ENCODE peak calls at places on chromosomes 7 and 10, in six cellular contexts. U, J, T, L, G and R are unnamed samples.

GRCh38 chr7:70299447-70299807 is 701.2 kb downstream of the AUTS2 start:
- DNase-seq in U (no peak), J (peak; percentile 9), T (no peak), L (no peak), G (no peak), R (no peak)

GRCh38 chr10:561721-562120 is 127.7 kb downstream of the DIP2C start:
- DNase-seq in U (no peak), J (no peak), T (no peak), L (no peak), G (no peak), R (no peak)

GRCh38 chr7:6026011-6026819 is 5.0 kb upstream of the ANKRD61 start:
- DNase-seq in U (peak; percentile 20), J (peak; percentile 62), T (no peak), L (no peak), G (peak; percentile 50), R (peak; percentile 61)

GRCh38 chr7:2301510-2301860 is 12.8 kb downstream of the SNX8 start:
- DNase-seq in U (no peak), J (peak; percentile 23), T (no peak), L (no peak), G (no peak), R (no peak)

GRCh38 chr10:110775022-110775379 is 96.7 kb upstream of the PDCD4 start:
- DNase-seq in U (no peak), J (no peak), T (no peak), L (no peak), G (no peak), R (no peak)

GRCh38 chr10:16891375-16892313 is 74.4 kb upstream of the RSU1 start:
- DNase-seq in U (peak; percentile 80), J (peak; percentile 84), T (no peak), L (no peak), G (no peak), R (no peak)

GRCh38 chr10:86362566-86363183 is 3.9 kb downstream of the GRID1 start:
- DNase-seq in U (no peak), J (no peak), T (no peak), L (no peak), G (no peak), R (no peak)

GRCh38 chr10:132347211-132347930 is 15.4 kb downstream of the LRRC27 start:
- DNase-seq in U (no peak), J (no peak), T (no peak), L (no peak), G (no peak), R (no peak)

GRCh38 chr10:30345611-30346010 is 3.5 kb downstream of the MTPAP start:
- DNase-seq in U (no peak), J (no peak), T (no peak), L (no peak), G (no peak), R (no peak)

GRCh38 chr10:11294831-11295230 is 277.2 kb downstream of the CELF2 start:
- DNase-seq in U (peak; percentile 11), J (no peak), T (no peak), L (no peak), G (no peak), R (no peak)

GRCh38 chr10:25694976-25695375 is 239.1 kb upstream of the MYO3A start:
- DNase-seq in U (no peak), J (no peak), T (no peak), L (no peak), G (no peak), R (no peak)

GRCh38 chr7:40015790-40016296 is 65.8 kb downstream of the CDK13 start:
- DNase-seq in U (no peak), J (peak; percentile 39), T (no peak), L (no peak), G (no peak), R (peak; percentile 6)

GRCh38 chr7:155487509-155488482 is 29.9 kb downstream of the EN2 start:
- DNase-seq in U (no peak), J (no peak), T (no peak), L (no peak), G (no peak), R (no peak)

GRCh38 chr7:18354108-18354507 is 141.4 kb upstream of the HDAC9 start:
- DNase-seq in U (no peak), J (no peak), T (no peak), L (no peak), G (no peak), R (no peak)

GRCh38 chr10:50470798-50471582 is 152.8 kb downstream of the SGMS1 start:
- DNase-seq in U (no peak), J (peak; percentile 68), T (no peak), L (no peak), G (no peak), R (no peak)

GRCh38 chr10:124628676-124629021 is 115.5 kb downstream of the FAM53B start:
- DNase-seq in U (no peak), J (no peak), T (no peak), L (no peak), G (no peak), R (no peak)

GRCh38 chr10:95181731-95182130 is 12.3 kb upstream of the ACSM6 start:
- DNase-seq in U (peak; percentile 85), J (peak; percentile 14), T (no peak), L (no peak), G (no peak), R (no peak)

GRCh38 chr7:65397730-65398142 is 24.1 kb downstream of the ZNF92 start:
- DNase-seq in U (no peak), J (peak; percentile 60), T (no peak), L (no peak), G (no peak), R (no peak)

GRCh38 chr10:86960863-86961434 is 2.5 kb downstream of the SNCG start:
- DNase-seq in U (no peak), J (no peak), T (no peak), L (no peak), G (no peak), R (no peak)

GRCh38 chr10:126016156-126016805 is 119.9 kb downstream of the FANK1 start:
- DNase-seq in U (no peak), J (no peak), T (no peak), L (no peak), G (no peak), R (no peak)

GRCh38 chr10:22247636-22248035 is 29.8 kb upstream of the EBLN1 start:
- DNase-seq in U (no peak), J (no peak), T (no peak), L (no peak), G (no peak), R (no peak)

GRCh38 chr7:977326-978048 is 2.1 kb upstream of the COX19 start:
- DNase-seq in U (no peak), J (peak; percentile 96), T (peak; percentile 77), L (no peak), G (no peak), R (peak; percentile 97)

GRCh38 chr7:7791523-7791922 is 73.1 kb upstream of the RPA3 start:
- DNase-seq in U (no peak), J (no peak), T (no peak), L (no peak), G (no peak), R (no peak)

GRCh38 chr7:158133515-158134271 is 453.9 kb downstream of the PTPRN2 start:
- DNase-seq in U (no peak), J (no peak), T (no peak), L (no peak), G (no peak), R (no peak)

GRCh38 chr7:610141-610530 is 90.5 kb upstream of the PDGFA start:
- DNase-seq in U (no peak), J (no peak), T (no peak), L (no peak), G (no peak), R (no peak)

GRCh38 chr10:70255329-70256299 is 22.4 kb upstream of the PPA1 start:
- DNase-seq in U (no peak), J (peak; percentile 99), T (no peak), L (no peak), G (no peak), R (peak; percentile 84)

GRCh38 chr7:127600885-127601284 is 7.3 kb downstream of the FSCN3 start:
- DNase-seq in U (no peak), J (no peak), T (no peak), L (no peak), G (no peak), R (peak; percentile 68)

GRCh38 chr7:14765731-14766130 is 136.8 kb downstream of the DGKB start:
- DNase-seq in U (no peak), J (no peak), T (no peak), L (no peak), G (no peak), R (no peak)

GRCh38 chr10:1360011-1360580 is 303.9 kb downstream of the WDR37 start:
- DNase-seq in U (no peak), J (no peak), T (no peak), L (no peak), G (no peak), R (no peak)

GRCh38 chr10:43685744-43686143 is 37.1 kb upstream of the ZNF32 start:
- DNase-seq in U (no peak), J (no peak), T (no peak), L (no peak), G (no peak), R (no peak)

GRCh38 chr10:83819609-83820008 is 319.7 kb upstream of the GHITM start:
- DNase-seq in U (no peak), J (no peak), T (no peak), L (no peak), G (no peak), R (no peak)

GRCh38 chr10:124263726-124264125 is 155.0 kb downstream of the OAT start:
- DNase-seq in U (no peak), J (no peak), T (no peak), L (no peak), G (no peak), R (no peak)

GRCh38 chr7:102395620-102395957 is 574 bp upstream of the PRKRIP1 start:
- DNase-seq in U (no peak), J (no peak), T (no peak), L (no peak), G (no peak), R (no peak)